ENCODE peak calls at places on chromosomes 1 and 21, in eight cellular contexts. U is endothelial cell of umbilical vein, Y is Ammon's horn, S is hypothalamus, M is RWPE1, L is caudate nucleus, N is GM03348, E is PC-3. I is an unnamed sample.

GRCh38 chr1:43949663-43950062 is 2.9 kb downstream of the IPO13 start:
- DNase-seq in U (no peak), M (no peak), Y (no peak), E (no peak), S (no peak), N (no peak), L (no peak), I (no peak)

GRCh38 chr1:247448107-247448778 is 9.7 kb downstream of the OR2B11 start:
- DNase-seq in Y (peak), N (peak), L (peak), M (peak), S (peak), U (peak), E (peak), I (peak)

GRCh38 chr21:46551636-46552241 is 53.1 kb downstream of the S100B start:
- DNase-seq in U (no peak), Y (peak), E (no peak), M (no peak), L (no peak), N (no peak), S (no peak), I (no peak)

GRCh38 chr1:115969509-115969908 is 6.8 kb upstream of the SLC22A15 start:
- DNase-seq in L (no peak), Y (peak), S (no peak), N (no peak), E (no peak), M (no peak), U (no peak), I (no peak)

GRCh38 chr21:43938751-43939442 is 73.2 kb upstream of the TRAPPC10 start:
- DNase-seq in M (peak), Y (peak), S (peak), N (peak), U (peak), E (peak), L (peak), I (peak)

GRCh38 chr1:2778220-2778592 is 23.3 kb downstream of the TTC34 start:
- DNase-seq in N (no peak), U (no peak), Y (peak), S (no peak), L (peak), M (no peak), E (no peak), I (no peak)

GRCh38 chr1:204928671-204929486 is 58.2 kb downstream of the NFASC start:
- DNase-seq in M (no peak), L (no peak), S (no peak), E (no peak), U (no peak), N (no peak), Y (no peak), I (no peak)

GRCh38 chr1:53134961-53135734 is 7.3 kb downstream of the SLC1A7 start:
- DNase-seq in M (no peak), L (no peak), S (no peak), E (no peak), U (no peak), N (peak), Y (no peak), I (peak)

GRCh38 chr1:88514544-88514943 is 169.5 kb upstream of the PKN2 start:
- DNase-seq in S (no peak), N (no peak), M (no peak), L (no peak), U (no peak), Y (no peak), E (no peak), I (no peak)

I was measured in lower leg skin.